ENCODE peak calls at places on chromosomes 4 and X, in six cellular contexts. One of them, this sample, is unnamed.

GRCh38 chrX:51332188-51332942 is at the start of gene NUDT10:
- DNase-seq in HFF-Myc: no peak
- DNase-seq in astrocyte: peak
- DNase-seq in CD8-positive, alpha-beta T cell: peak
- DNase-seq in fibroblast of pulmonary artery: peak
- DNase-seq in AG04449: no peak
- DNase-seq in this sample: no peak

GRCh38 chrX:68731254-68731653 is 83.8 kb downstream of the STARD8 start:
- DNase-seq in CD8-positive, alpha-beta T cell: no peak
- DNase-seq in fibroblast of pulmonary artery: no peak
- DNase-seq in AG04449: no peak
- DNase-seq in astrocyte: no peak
- DNase-seq in HFF-Myc: no peak
- DNase-seq in this sample: no peak

GRCh38 chrX:72358313-72358712 is 52.6 kb upstream of the CITED1 start:
- DNase-seq in CD8-positive, alpha-beta T cell: no peak
- DNase-seq in astrocyte: peak
- DNase-seq in fibroblast of pulmonary artery: peak
- DNase-seq in HFF-Myc: no peak
- DNase-seq in AG04449: no peak
- DNase-seq in this sample: no peak

GRCh38 chrX:72020788-72021187 is 110.1 kb downstream of the NHSL2 start:
- DNase-seq in fibroblast of pulmonary artery: no peak
- DNase-seq in AG04449: no peak
- DNase-seq in CD8-positive, alpha-beta T cell: no peak
- DNase-seq in astrocyte: no peak
- DNase-seq in HFF-Myc: no peak
- DNase-seq in this sample: no peak

GRCh38 chr4:93228021-93228420 is 600.5 kb upstream of the ATOH1 start:
- DNase-seq in AG04449: no peak
- DNase-seq in astrocyte: no peak
- DNase-seq in fibroblast of pulmonary artery: no peak
- DNase-seq in CD8-positive, alpha-beta T cell: no peak
- DNase-seq in HFF-Myc: no peak
- DNase-seq in this sample: no peak

GRCh38 chr4:154231796-154232478 is 259.7 kb downstream of the DCHS2 start:
- DNase-seq in CD8-positive, alpha-beta T cell: no peak
- DNase-seq in fibroblast of pulmonary artery: no peak
- DNase-seq in AG04449: no peak
- DNase-seq in HFF-Myc: no peak
- DNase-seq in astrocyte: no peak
- DNase-seq in this sample: no peak

GRCh38 chr4:138053601-138054322 is 188.4 kb downstream of the SLC7A11 start:
- DNase-seq in fibroblast of pulmonary artery: peak
- DNase-seq in astrocyte: peak
- DNase-seq in AG04449: peak
- DNase-seq in HFF-Myc: peak
- DNase-seq in CD8-positive, alpha-beta T cell: no peak
- DNase-seq in this sample: peak

GRCh38 chr4:82555279-82555678 is 6.5 kb downstream of the TMEM150C start:
- DNase-seq in astrocyte: no peak
- DNase-seq in fibroblast of pulmonary artery: peak
- DNase-seq in AG04449: no peak
- DNase-seq in CD8-positive, alpha-beta T cell: no peak
- DNase-seq in HFF-Myc: no peak
- DNase-seq in this sample: no peak

GRCh38 chrX:48971325-48972213 is at the start of gene KCND1:
- DNase-seq in astrocyte: peak
- DNase-seq in fibroblast of pulmonary artery: peak
- DNase-seq in AG04449: no peak
- DNase-seq in CD8-positive, alpha-beta T cell: no peak
- DNase-seq in HFF-Myc: no peak
- DNase-seq in this sample: no peak

GRCh38 chrX:71085900-71086299 is 9.8 kb upstream of the FOXO4 start:
- DNase-seq in CD8-positive, alpha-beta T cell: no peak
- DNase-seq in astrocyte: no peak
- DNase-seq in fibroblast of pulmonary artery: no peak
- DNase-seq in HFF-Myc: no peak
- DNase-seq in AG04449: no peak
- DNase-seq in this sample: no peak

GRCh38 chr4:128191115-128191897 is 96.3 kb downstream of the PGRMC2 start:
- DNase-seq in fibroblast of pulmonary artery: peak
- DNase-seq in astrocyte: peak
- DNase-seq in CD8-positive, alpha-beta T cell: peak
- DNase-seq in HFF-Myc: peak
- DNase-seq in AG04449: peak
- DNase-seq in this sample: peak

GRCh38 chr4:175671491-175671934 is 140.6 kb downstream of the GPM6A start:
- DNase-seq in AG04449: no peak
- DNase-seq in HFF-Myc: no peak
- DNase-seq in CD8-positive, alpha-beta T cell: no peak
- DNase-seq in astrocyte: peak
- DNase-seq in fibroblast of pulmonary artery: no peak
- DNase-seq in this sample: no peak

GRCh38 chr4:92634891-92635290 is 331.1 kb downstream of the GRID2 start:
- DNase-seq in AG04449: no peak
- DNase-seq in CD8-positive, alpha-beta T cell: no peak
- DNase-seq in astrocyte: no peak
- DNase-seq in fibroblast of pulmonary artery: no peak
- DNase-seq in HFF-Myc: no peak
- DNase-seq in this sample: no peak

GRCh38 chrX:13473666-13474516 is 95.5 kb upstream of the EGFL6 start:
- DNase-seq in CD8-positive, alpha-beta T cell: no peak
- DNase-seq in HFF-Myc: no peak
- DNase-seq in astrocyte: no peak
- DNase-seq in AG04449: no peak
- DNase-seq in fibroblast of pulmonary artery: peak
- DNase-seq in this sample: no peak

GRCh38 chrX:49930046-49930445 is 7.7 kb downstream of the CLCN5 start:
- DNase-seq in AG04449: no peak
- DNase-seq in astrocyte: no peak
- DNase-seq in fibroblast of pulmonary artery: peak
- DNase-seq in HFF-Myc: no peak
- DNase-seq in CD8-positive, alpha-beta T cell: no peak
- DNase-seq in this sample: no peak

GRCh38 chr4:53917719-53918118 is 146.7 kb downstream of the CHIC2 start:
- DNase-seq in astrocyte: peak
- DNase-seq in HFF-Myc: no peak
- DNase-seq in AG04449: no peak
- DNase-seq in CD8-positive, alpha-beta T cell: no peak
- DNase-seq in fibroblast of pulmonary artery: no peak
- DNase-seq in this sample: no peak

GRCh38 chr4:120055167-120055566 is 11.5 kb downstream of the MAD2L1 start:
- DNase-seq in HFF-Myc: no peak
- DNase-seq in fibroblast of pulmonary artery: peak
- DNase-seq in CD8-positive, alpha-beta T cell: no peak
- DNase-seq in AG04449: no peak
- DNase-seq in astrocyte: no peak
- DNase-seq in this sample: no peak

GRCh38 chrX:9493936-9494335 is 29.1 kb downstream of the TBL1X start:
- DNase-seq in fibroblast of pulmonary artery: no peak
- DNase-seq in CD8-positive, alpha-beta T cell: no peak
- DNase-seq in AG04449: no peak
- DNase-seq in astrocyte: peak
- DNase-seq in HFF-Myc: no peak
- DNase-seq in this sample: no peak

GRCh38 chr4:37662861-37663390 is 23.2 kb downstream of the RELL1 start:
- DNase-seq in astrocyte: peak
- DNase-seq in fibroblast of pulmonary artery: no peak
- DNase-seq in CD8-positive, alpha-beta T cell: no peak
- DNase-seq in AG04449: no peak
- DNase-seq in HFF-Myc: no peak
- DNase-seq in this sample: peak

GRCh38 chrX:154351183-154352011 is 23.0 kb downstream of the FLNA start:
- DNase-seq in HFF-Myc: no peak
- DNase-seq in astrocyte: no peak
- DNase-seq in fibroblast of pulmonary artery: no peak
- DNase-seq in CD8-positive, alpha-beta T cell: peak
- DNase-seq in AG04449: no peak
- DNase-seq in this sample: no peak

GRCh38 chrX:72714471-72714916 is 388 bp upstream of the PHKA1 start:
- DNase-seq in fibroblast of pulmonary artery: peak
- DNase-seq in astrocyte: peak
- DNase-seq in CD8-positive, alpha-beta T cell: no peak
- DNase-seq in HFF-Myc: no peak
- DNase-seq in AG04449: no peak
- DNase-seq in this sample: peak

GRCh38 chr4:137998666-137999429 is 243.3 kb downstream of the SLC7A11 start:
- DNase-seq in astrocyte: peak
- DNase-seq in fibroblast of pulmonary artery: peak
- DNase-seq in CD8-positive, alpha-beta T cell: no peak
- DNase-seq in HFF-Myc: no peak
- DNase-seq in AG04449: peak
- DNase-seq in this sample: peak

GRCh38 chr4:15500721-15501120 is 31.0 kb downstream of the CC2D2A start:
- DNase-seq in AG04449: no peak
- DNase-seq in astrocyte: no peak
- DNase-seq in CD8-positive, alpha-beta T cell: no peak
- DNase-seq in fibroblast of pulmonary artery: no peak
- DNase-seq in HFF-Myc: no peak
- DNase-seq in this sample: no peak

GRCh38 chr4:157372154-157372553 is 151.6 kb downstream of the GRIA2 start:
- DNase-seq in HFF-Myc: no peak
- DNase-seq in astrocyte: no peak
- DNase-seq in CD8-positive, alpha-beta T cell: no peak
- DNase-seq in AG04449: no peak
- DNase-seq in fibroblast of pulmonary artery: no peak
- DNase-seq in this sample: no peak

GRCh38 chrX:116694046-116694445 is 231.3 kb upstream of the CT83 start:
- DNase-seq in fibroblast of pulmonary artery: no peak
- DNase-seq in CD8-positive, alpha-beta T cell: no peak
- DNase-seq in AG04449: no peak
- DNase-seq in astrocyte: no peak
- DNase-seq in HFF-Myc: no peak
- DNase-seq in this sample: no peak

GRCh38 chrX:12791253-12792228 is at the start of gene PRPS2:
- DNase-seq in AG04449: no peak
- DNase-seq in astrocyte: peak
- DNase-seq in CD8-positive, alpha-beta T cell: peak
- DNase-seq in fibroblast of pulmonary artery: peak
- DNase-seq in HFF-Myc: no peak
- DNase-seq in this sample: no peak

GRCh38 chr4:55912249-55912648 is 36.5 kb upstream of the CEP135 start:
- DNase-seq in AG04449: no peak
- DNase-seq in CD8-positive, alpha-beta T cell: no peak
- DNase-seq in HFF-Myc: no peak
- DNase-seq in astrocyte: no peak
- DNase-seq in fibroblast of pulmonary artery: no peak
- DNase-seq in this sample: no peak

GRCh38 chr4:40413396-40413795 is 78.3 kb downstream of the CHRNA9 start:
- DNase-seq in CD8-positive, alpha-beta T cell: no peak
- DNase-seq in HFF-Myc: no peak
- DNase-seq in fibroblast of pulmonary artery: no peak
- DNase-seq in AG04449: no peak
- DNase-seq in astrocyte: no peak
- DNase-seq in this sample: no peak
- TF ChIP-seq CTCF in CD8-positive, alpha-beta T cell: no peak
- TF ChIP-seq CTCF in HFF-Myc: no peak
- TF ChIP-seq CTCF in fibroblast of pulmonary artery: no peak
- TF ChIP-seq CTCF in AG04449: no peak
- TF ChIP-seq CTCF in astrocyte: no peak
- TF ChIP-seq CTCF in this sample: no peak

DNA sequence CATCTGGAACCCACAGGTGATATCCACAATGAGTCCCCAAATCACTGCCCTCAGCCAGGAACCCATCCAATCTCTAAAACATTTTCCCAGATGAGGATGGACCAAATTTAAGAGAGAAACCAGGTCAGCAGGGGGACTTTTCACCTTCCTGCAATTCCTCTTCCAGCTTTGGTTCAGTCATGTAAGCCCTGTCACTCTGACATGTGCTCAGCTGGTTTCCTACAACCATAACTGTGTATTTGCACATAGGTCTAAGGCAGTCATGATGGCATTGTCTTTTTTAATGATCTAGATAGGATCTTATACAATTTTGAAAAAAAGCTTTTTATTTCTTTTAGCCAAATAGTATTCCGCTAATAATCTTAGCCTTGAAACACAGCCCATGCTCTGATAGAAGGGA is 6.5 kb downstream of the CXXC4 start:
- DNase-seq in CD8-positive, alpha-beta T cell: no peak
- DNase-seq in fibroblast of pulmonary artery: no peak
- DNase-seq in AG04449: no peak
- DNase-seq in astrocyte: no peak
- DNase-seq in HFF-Myc: no peak
- DNase-seq in this sample: no peak
- H3K4me3 ChIP-seq in CD8-positive, alpha-beta T cell: no peak
- H3K4me3 ChIP-seq in fibroblast of pulmonary artery: no peak
- H3K4me3 ChIP-seq in AG04449: no peak
- H3K4me3 ChIP-seq in astrocyte: no peak
- H3K4me3 ChIP-seq in HFF-Myc: no peak
- H3K4me3 ChIP-seq in this sample: no peak

GRCh38 chr4:152247271-152247975 is 288.5 kb downstream of the FBXW7 start:
- DNase-seq in HFF-Myc: no peak
- DNase-seq in AG04449: no peak
- DNase-seq in astrocyte: no peak
- DNase-seq in CD8-positive, alpha-beta T cell: no peak
- DNase-seq in fibroblast of pulmonary artery: no peak
- DNase-seq in this sample: no peak

GRCh38 chr4:152245706-152246105 is 290.2 kb downstream of the FBXW7 start:
- DNase-seq in astrocyte: peak
- DNase-seq in CD8-positive, alpha-beta T cell: no peak
- DNase-seq in HFF-Myc: no peak
- DNase-seq in fibroblast of pulmonary artery: no peak
- DNase-seq in AG04449: no peak
- DNase-seq in this sample: no peak

GRCh38 chr4:152244659-152245058 is 291.2 kb downstream of the FBXW7 start:
- DNase-seq in CD8-positive, alpha-beta T cell: no peak
- DNase-seq in fibroblast of pulmonary artery: no peak
- DNase-seq in HFF-Myc: no peak
- DNase-seq in AG04449: no peak
- DNase-seq in astrocyte: no peak
- DNase-seq in this sample: no peak

GRCh38 chr4:152246659-152247058 is 289.2 kb downstream of the FBXW7 start:
- DNase-seq in CD8-positive, alpha-beta T cell: peak
- DNase-seq in HFF-Myc: no peak
- DNase-seq in astrocyte: no peak
- DNase-seq in AG04449: no peak
- DNase-seq in fibroblast of pulmonary artery: no peak
- DNase-seq in this sample: no peak

GRCh38 chr4:152248347-152248746 is 287.5 kb downstream of the FBXW7 start:
- DNase-seq in CD8-positive, alpha-beta T cell: no peak
- DNase-seq in HFF-Myc: no peak
- DNase-seq in fibroblast of pulmonary artery: no peak
- DNase-seq in AG04449: no peak
- DNase-seq in astrocyte: no peak
- DNase-seq in this sample: no peak
- TF ChIP-seq CTCF in CD8-positive, alpha-beta T cell: no peak
- TF ChIP-seq CTCF in HFF-Myc: no peak
- TF ChIP-seq CTCF in fibroblast of pulmonary artery: no peak
- TF ChIP-seq CTCF in AG04449: no peak
- TF ChIP-seq CTCF in astrocyte: no peak
- TF ChIP-seq CTCF in this sample: no peak

GRCh38 chr4:41146716-41147506 is 67.4 kb downstream of the APBB2 start:
- DNase-seq in fibroblast of pulmonary artery: peak
- DNase-seq in astrocyte: peak
- DNase-seq in CD8-positive, alpha-beta T cell: no peak
- DNase-seq in AG04449: no peak
- DNase-seq in HFF-Myc: no peak
- DNase-seq in this sample: no peak
- H3K4me3 ChIP-seq in fibroblast of pulmonary artery: no peak
- H3K4me3 ChIP-seq in astrocyte: peak
- H3K4me3 ChIP-seq in CD8-positive, alpha-beta T cell: no peak
- H3K4me3 ChIP-seq in AG04449: peak
- H3K4me3 ChIP-seq in HFF-Myc: no peak
- H3K4me3 ChIP-seq in this sample: no peak